ENCODE peak calls at places on chromosome 6, in five cellular contexts. B is neuronal stem cell, H is H1, J is IMR-90, N is mesendoderm. S is an unnamed sample.

GRCh38 chr6:37324131-37325033 is 29.4 kb upstream of the RNF8 start:
- DNase-seq in J (peak), H (no peak), B (no peak), N (no peak), S (no peak)

GRCh38 chr6:128743974-128744765 is 138.8 kb upstream of the LAMA2 start:
- DNase-seq in N (peak), B (no peak), J (no peak), H (no peak), S (peak)

GRCh38 chr6:3337521-3338350 is 79.0 kb downstream of the PSMG4 start:
- DNase-seq in J (peak), N (peak), H (no peak), B (no peak), S (no peak)

GRCh38 chr6:137316626-137317025 is 97.4 kb upstream of the IFNGR1 start:
- DNase-seq in J (no peak), H (no peak), N (no peak), B (no peak), S (no peak)

GRCh38 chr6:43368517-43369160 is 808 bp downstream of the ZNF318 start:
- DNase-seq in B (peak), H (no peak), J (peak), N (peak), S (peak)

GRCh38 chr6:49618257-49618656 is 18.4 kb downstream of the RHAG start:
- DNase-seq in N (no peak), J (no peak), H (no peak), B (no peak), S (no peak)

GRCh38 chr6:6256881-6257280 is 63.6 kb downstream of the F13A1 start:
- DNase-seq in H (no peak), J (no peak), N (peak), B (peak), S (no peak)

GRCh38 chr6:134666174-134666573 is 283.7 kb downstream of the ALDH8A1 start:
- DNase-seq in B (no peak), N (no peak), H (no peak), J (no peak), S (no peak)

GRCh38 chr6:56079761-56080540 is 167.4 kb downstream of the COL21A1 start:
- DNase-seq in J (no peak), B (no peak), N (no peak), H (no peak), S (no peak)

GRCh38 chr6:31057426-31058003 is 47.2 kb downstream of the MUC22 start:
- DNase-seq in N (no peak), B (peak), H (no peak), J (peak), S (no peak)

GRCh38 chr6:21538186-21538798 is 55.3 kb upstream of the SOX4 start:
- DNase-seq in J (peak), H (no peak), N (peak), B (no peak), S (no peak)

DNA sequence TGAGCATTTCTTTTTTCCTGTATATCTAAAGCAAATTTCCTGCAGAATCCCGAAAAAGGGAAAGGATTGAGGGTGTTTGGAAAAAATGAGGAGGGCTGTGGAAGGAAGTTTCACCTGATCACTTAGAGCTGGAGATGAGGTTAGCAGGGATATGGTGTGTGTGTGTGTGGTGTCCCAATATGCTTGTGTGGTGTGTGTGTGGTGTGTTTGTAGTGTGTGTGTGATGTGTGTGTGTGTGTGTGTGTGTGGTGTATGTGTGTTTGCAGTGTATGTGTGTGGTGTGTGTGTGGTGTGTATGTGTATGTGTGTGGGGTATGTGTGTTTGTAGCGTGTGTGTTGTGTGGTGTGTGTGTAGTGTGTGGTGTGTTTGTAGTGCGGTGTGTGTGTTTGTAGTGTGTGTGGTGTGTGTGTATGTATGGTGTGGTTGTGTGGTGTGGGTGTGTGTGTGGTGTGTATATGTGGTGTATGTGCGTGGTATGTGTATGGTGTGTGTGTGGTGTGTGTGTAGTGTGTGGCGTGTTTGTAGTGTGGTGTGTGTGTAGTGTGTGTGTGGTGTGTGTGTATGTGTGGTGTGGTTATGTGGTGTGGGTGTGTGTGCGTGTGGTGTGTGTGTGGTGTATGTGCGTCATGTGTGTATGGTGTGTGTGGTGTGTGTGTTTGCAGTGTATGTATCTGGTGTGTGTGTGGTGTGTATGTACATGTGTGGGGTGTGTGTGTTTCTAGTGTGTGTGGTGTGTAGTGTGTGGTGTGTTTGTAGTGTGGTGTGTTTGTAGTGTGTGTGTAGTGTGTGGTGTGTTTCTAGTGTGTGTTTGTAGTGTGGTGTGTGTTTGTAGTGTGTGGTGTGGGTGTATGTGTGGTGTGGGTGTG is 67.6 kb downstream of the GCNT2 start:
- DNase-seq in H (no peak), J (no peak), N (no peak), B (no peak), S (no peak)
- H3K23ac ChIP-seq in H (peak), J (no peak), N (peak), B (peak), S (peak)

GRCh38 chr6:83258517-83258916 is 65.4 kb downstream of the RWDD2A start:
- DNase-seq in H (no peak), N (peak), B (no peak), J (no peak), S (no peak)
- H3K23ac ChIP-seq in H (no peak), N (no peak), B (no peak), J (no peak), S (no peak)

GRCh38 chr6:111307275-111307858 is 175.7 kb downstream of the REV3L start:
- DNase-seq in J (no peak), H (no peak), B (no peak), N (no peak), S (no peak)

GRCh38 chr6:111301914-111302313 is 181.1 kb downstream of the REV3L start:
- DNase-seq in N (no peak), B (no peak), J (no peak), H (no peak), S (no peak)

DNA sequence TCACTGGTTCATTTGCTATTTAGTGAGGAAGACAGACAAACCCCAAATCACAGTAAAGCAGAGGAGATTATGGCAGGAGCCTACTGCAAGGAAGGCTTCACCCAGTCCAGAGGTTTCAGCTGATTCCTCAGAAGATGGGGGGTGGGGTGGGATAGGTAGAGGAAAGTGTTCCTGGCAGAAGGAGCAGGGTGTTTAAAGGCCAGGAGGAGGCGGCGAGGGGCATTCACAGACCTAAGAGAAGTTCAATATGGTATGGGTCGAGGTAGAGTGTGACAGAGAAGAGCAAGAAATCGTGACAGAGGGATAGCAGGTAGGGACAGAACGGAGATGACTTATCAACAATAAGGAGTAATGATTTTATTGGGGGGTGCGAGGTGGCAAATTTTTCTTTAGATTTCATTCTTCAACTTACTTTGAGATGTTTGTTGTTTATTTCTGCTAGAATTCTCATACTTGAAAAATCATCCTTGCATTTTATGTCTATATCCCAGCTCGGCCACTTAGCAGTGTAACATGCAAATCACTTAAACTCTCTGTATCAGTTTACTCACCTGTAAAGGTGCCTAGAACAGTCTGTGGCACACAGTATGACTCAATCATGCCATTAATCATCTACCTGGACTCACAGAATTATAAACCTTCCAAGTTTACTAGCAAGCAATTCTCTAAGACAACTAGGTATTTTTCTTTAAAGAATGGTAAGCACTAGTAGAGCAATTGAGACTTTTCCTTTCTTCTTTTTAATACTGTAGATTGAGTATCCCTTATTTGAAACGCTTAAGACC is 176.7 kb downstream of the REV3L start:
- DNase-seq in H (no peak), N (peak), B (no peak), J (no peak), S (no peak)
- H3K23ac ChIP-seq in H (no peak), N (no peak), B (no peak), J (no peak), S (no peak)

DNA sequence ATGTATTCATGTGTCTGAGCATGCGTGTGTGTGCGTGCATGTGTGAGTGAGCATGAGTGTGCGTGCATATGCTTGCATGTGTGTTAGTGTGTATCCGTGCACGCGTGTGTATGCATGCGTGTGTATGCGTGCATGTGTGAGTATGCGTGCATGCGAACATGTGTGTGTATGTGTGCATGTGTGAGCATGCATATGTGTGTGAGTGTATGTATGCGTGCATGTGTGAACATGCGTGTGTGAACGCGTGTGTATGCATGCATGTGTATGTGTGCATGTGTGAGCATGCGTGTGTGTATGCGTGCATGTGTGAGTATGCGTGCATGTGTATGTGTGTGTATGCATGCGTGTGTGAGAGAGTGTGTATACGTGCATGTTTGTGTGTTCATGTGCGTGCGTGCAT is 77.9 kb downstream of the SMOC2 start:
- DNase-seq in H (no peak), J (no peak), B (no peak), N (no peak), S (no peak)
- H3K23ac ChIP-seq in H (no peak), J (no peak), B (peak), N (no peak), S (peak)

DNA sequence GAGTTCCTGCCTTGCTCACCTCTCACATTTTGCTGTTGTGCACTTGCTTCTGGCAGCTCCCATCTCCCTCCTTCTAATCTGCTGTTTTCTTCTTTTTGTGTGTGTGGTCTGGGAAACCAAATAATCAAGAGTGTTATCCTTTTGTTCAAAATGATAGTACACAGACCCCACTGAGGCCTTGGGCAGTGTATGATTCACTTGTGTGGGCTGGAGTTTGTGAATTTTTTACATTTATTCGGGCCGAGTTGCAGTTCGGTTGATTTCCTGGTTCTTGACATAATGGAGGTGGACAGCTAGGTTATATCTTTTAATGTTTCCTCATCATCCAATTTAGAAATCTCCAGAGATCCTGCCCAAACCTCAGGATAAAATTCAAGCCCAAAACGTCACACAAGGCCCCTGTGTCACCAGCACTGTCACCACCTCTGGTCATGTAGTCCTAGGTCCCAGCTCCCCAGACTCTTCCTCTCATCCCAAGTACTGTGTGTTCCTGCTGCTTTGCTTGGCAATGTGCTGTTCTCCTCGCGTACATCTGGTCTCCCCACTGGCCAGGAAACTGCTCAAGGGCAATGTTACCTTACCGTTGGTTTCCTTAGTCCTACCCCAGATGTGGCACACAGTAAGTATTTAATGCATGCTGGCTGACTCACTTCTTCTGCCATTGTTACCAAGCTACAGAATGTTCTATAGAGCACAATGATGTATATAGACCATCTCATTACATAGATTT is 55.7 kb upstream of the PHACTR2 start:
- DNase-seq in H (no peak), N (no peak), B (no peak), J (peak), S (no peak)
- H3K23ac ChIP-seq in H (no peak), N (no peak), B (no peak), J (peak), S (no peak)

GRCh38 chr6:32968093-32968769 is at the start of gene BRD2:
- DNase-seq in N (peak), J (peak), B (peak), H (no peak), S (peak)
- H3K23ac ChIP-seq in N (peak), J (peak), B (peak), H (peak), S (peak)

GRCh38 chr6:139519571-139520031 is 145.2 kb upstream of the CITED2 start:
- DNase-seq in J (peak), N (peak), B (no peak), H (no peak), S (no peak)
- H3K23ac ChIP-seq in J (no peak), N (no peak), B (no peak), H (no peak), S (no peak)

S was measured in H9.